ENCODE peak calls at places on chromosomes 13 and 19, in four cellular contexts. P is effector memory CD4-positive, alpha-beta T cell; L is upper lobe of right lung; M is left ventricle myocardium inferior. I is an unnamed sample.

GRCh38 chr19:41323430-41324125 is 13.6 kb downstream of the CCDC97 start:
- DNase-seq in M (peak), P (no peak), L (no peak), I (peak)

GRCh38 chr19:33872445-33873320 is 76.0 kb downstream of the KCTD15 start:
- DNase-seq in L (no peak), M (no peak), P (no peak), I (no peak)

GRCh38 chr13:74644239-74644638 is 510.0 kb upstream of the KLF12 start:
- DNase-seq in P (no peak), M (no peak), L (no peak), I (peak)

GRCh38 chr19:4288091-4288777 is 9.2 kb downstream of the SHD start:
- DNase-seq in L (no peak), M (no peak), P (no peak), I (no peak)

GRCh38 chr13:23160241-23161175 is 20.3 kb upstream of the SGCG start:
- DNase-seq in M (no peak), P (no peak), L (no peak), I (no peak)

GRCh38 chr19:45137179-45137761 is 23.5 kb downstream of the NKPD1 start:
- DNase-seq in L (no peak), P (no peak), M (peak), I (no peak)

GRCh38 chr19:51002542-51003311 is 1.3 kb upstream of the KLK8 start:
- DNase-seq in M (no peak), L (no peak), P (peak), I (peak)

GRCh38 chr13:113448885-113449692 is 4.2 kb downstream of the ADPRHL1 start:
- DNase-seq in L (peak), M (no peak), P (peak), I (peak)

GRCh38 chr13:30725331-30726085 is 9.8 kb upstream of the ALOX5AP start:
- DNase-seq in L (no peak), M (no peak), P (no peak), I (peak)

GRCh38 chr19:16449330-16449961 is 22.3 kb downstream of the EPS15L1 start:
- DNase-seq in L (no peak), P (peak), M (no peak), I (peak)

GRCh38 chr13:102325321-102325720 is 76.5 kb downstream of the FGF14 start:
- DNase-seq in L (no peak), M (no peak), P (no peak), I (no peak)

GRCh38 chr19:6490134-6490533 is 8.5 kb upstream of the DENND1C start:
- DNase-seq in M (no peak), P (no peak), L (no peak), I (no peak)
- H3K4me3 ChIP-seq in M (no peak), P (peak), L (no peak), I (no peak)

GRCh38 chr19:28595722-28596121 is 617.2 kb downstream of the UQCRFS1 start:
- DNase-seq in M (no peak), P (no peak), L (no peak), I (no peak)
- H3K4me3 ChIP-seq in M (no peak), P (no peak), L (no peak), I (no peak)

GRCh38 chr19:35557539-35558399 is 5.7 kb downstream of the ATP4A start:
- DNase-seq in L (peak), P (peak), M (peak), I (peak)

GRCh38 chr19:35558400-35559280 is 4.8 kb downstream of the ATP4A start:
- DNase-seq in L (no peak), P (no peak), M (no peak), I (no peak)

GRCh38 chr19:35555301-35556005 is 8.0 kb downstream of the ATP4A start:
- DNase-seq in M (no peak), P (no peak), L (no peak), I (peak)

GRCh38 chr19:35556025-35556590 is 7.3 kb downstream of the ATP4A start:
- DNase-seq in M (no peak), P (no peak), L (no peak), I (no peak)

DNA sequence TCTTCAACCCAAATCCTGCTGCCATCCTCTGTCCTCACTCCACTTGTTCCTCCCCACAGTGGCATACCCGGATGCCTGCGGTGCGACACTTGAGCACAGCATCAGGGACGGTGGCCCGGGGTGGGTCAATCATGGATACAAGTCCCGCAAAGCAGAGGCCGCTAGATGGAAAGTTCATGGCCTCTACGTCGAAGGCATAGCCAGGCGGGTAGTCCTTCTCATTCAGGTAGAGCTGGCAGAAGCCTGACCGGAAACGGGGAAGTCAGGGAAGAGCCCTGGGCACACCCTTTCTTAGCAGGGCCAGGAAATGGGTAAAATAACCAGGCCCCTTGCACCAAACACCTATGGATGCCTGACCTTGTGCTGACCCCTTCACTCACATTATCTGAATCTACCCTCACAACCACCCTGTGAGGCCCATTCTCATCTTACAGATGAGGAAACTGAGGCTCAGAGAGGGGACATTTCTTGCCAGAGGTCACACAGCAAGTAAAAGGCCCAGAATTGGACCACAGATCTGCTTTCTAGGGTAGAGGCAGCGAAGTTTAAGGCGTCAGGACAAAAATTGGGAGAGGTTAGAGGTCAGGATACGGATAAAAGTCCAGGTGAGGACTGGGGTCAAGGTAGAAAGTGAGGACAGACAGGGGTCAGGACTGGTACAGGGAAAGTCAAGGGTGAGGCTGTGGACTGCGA is 6.5 kb downstream of the ATP4A start:
- DNase-seq in L (no peak), P (no peak), M (no peak), I (no peak)
- H3K4me3 ChIP-seq in L (no peak), P (no peak), M (peak), I (no peak)

GRCh38 chr13:84606616-84607015 is 724.3 kb upstream of the SLITRK1 start:
- DNase-seq in P (no peak), L (no peak), M (no peak), I (no peak)
- H3K4me3 ChIP-seq in P (no peak), L (no peak), M (no peak), I (no peak)

DNA sequence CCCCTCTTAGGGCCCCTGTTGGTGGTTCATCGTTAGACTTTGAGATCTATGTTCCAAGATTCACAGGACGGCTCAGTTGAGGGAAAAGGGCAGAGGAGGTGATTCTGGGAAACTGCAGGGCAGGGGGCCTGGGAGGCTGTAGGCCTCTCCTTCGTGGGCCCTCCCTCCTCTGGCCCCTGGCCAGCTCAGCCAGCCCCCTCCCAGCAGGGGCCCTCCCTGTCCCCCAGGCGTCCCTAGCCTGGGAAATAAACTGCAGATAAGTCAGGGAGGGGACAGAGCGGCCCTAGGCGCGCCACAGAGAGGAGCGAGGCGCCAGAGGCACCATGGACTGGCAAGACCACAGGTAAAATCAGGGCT is 6.5 kb downstream of the HIF3A start:
- DNase-seq in M (no peak), L (peak), P (no peak), I (no peak)
- H3K4me3 ChIP-seq in M (peak), L (no peak), P (no peak), I (no peak)

GRCh38 chr19:58498316-58499020 is 13.3 kb downstream of the SLC27A5 start:
- DNase-seq in P (no peak), M (peak), L (peak), I (no peak)
- H3K4me3 ChIP-seq in P (peak), M (peak), L (peak), I (peak)